ENCODE peak calls at places on chromosomes 5 and 9, in six cellular contexts. One of them, this sample, is unnamed.

GRCh38 chr9:13675638-13676000 is 396.1 kb upstream of the MPDZ start:
- DNase-seq in A549: no peak
- DNase-seq in endothelial cell of umbilical vein: no peak
- DNase-seq in HepG2: no peak
- DNase-seq in K562: no peak
- DNase-seq in GM12878: no peak
- DNase-seq in this sample: no peak

GRCh38 chr9:134811673-134812668 is 68.6 kb upstream of the FCN2 start:
- DNase-seq in A549: no peak
- DNase-seq in endothelial cell of umbilical vein: no peak
- DNase-seq in HepG2: no peak
- DNase-seq in K562: no peak
- DNase-seq in GM12878: no peak
- DNase-seq in this sample: no peak

GRCh38 chr5:139388198-139388821 is 1.4 kb downstream of the MZB1 start:
- DNase-seq in A549: peak
- DNase-seq in endothelial cell of umbilical vein: peak
- DNase-seq in HepG2: peak
- DNase-seq in K562: no peak
- DNase-seq in GM12878: no peak
- DNase-seq in this sample: peak

GRCh38 chr5:126354012-126354856 is 69.0 kb upstream of the GRAMD2B start:
- DNase-seq in A549: peak
- DNase-seq in endothelial cell of umbilical vein: peak
- DNase-seq in HepG2: peak
- DNase-seq in K562: peak
- DNase-seq in GM12878: peak
- DNase-seq in this sample: peak

GRCh38 chr5:911601-912000 is 18.9 kb downstream of the TRIP13 start:
- DNase-seq in A549: peak
- DNase-seq in endothelial cell of umbilical vein: peak
- DNase-seq in HepG2: no peak
- DNase-seq in K562: no peak
- DNase-seq in GM12878: no peak
- DNase-seq in this sample: no peak

GRCh38 chr9:4666042-4666699 is at the start of gene SPATA6L:
- DNase-seq in A549: peak
- DNase-seq in endothelial cell of umbilical vein: peak
- DNase-seq in HepG2: peak
- DNase-seq in K562: no peak
- DNase-seq in GM12878: no peak
- DNase-seq in this sample: peak

GRCh38 chr5:97182571-97183099 is 412 bp downstream of the RIOK2 start:
- DNase-seq in A549: no peak
- DNase-seq in endothelial cell of umbilical vein: no peak
- DNase-seq in HepG2: peak
- DNase-seq in K562: peak
- DNase-seq in GM12878: no peak
- DNase-seq in this sample: peak

GRCh38 chr9:109315889-109316640 is 4.8 kb downstream of the EPB41L4B start:
- DNase-seq in A549: peak
- DNase-seq in endothelial cell of umbilical vein: no peak
- DNase-seq in HepG2: peak
- DNase-seq in K562: no peak
- DNase-seq in GM12878: no peak
- DNase-seq in this sample: no peak

GRCh38 chr5:157520911-157521703 is 54.5 kb downstream of the ADAM19 start:
- DNase-seq in A549: peak
- DNase-seq in endothelial cell of umbilical vein: no peak
- DNase-seq in HepG2: peak
- DNase-seq in K562: no peak
- DNase-seq in GM12878: no peak
- DNase-seq in this sample: no peak

GRCh38 chr5:28254846-28255245 is 1216.5 kb upstream of the CDH9 start:
- DNase-seq in A549: no peak
- DNase-seq in endothelial cell of umbilical vein: no peak
- DNase-seq in HepG2: no peak
- DNase-seq in K562: no peak
- DNase-seq in GM12878: no peak
- DNase-seq in this sample: no peak

GRCh38 chr9:120475341-120475740 is 104.6 kb downstream of the CDK5RAP2 start:
- DNase-seq in A549: no peak
- DNase-seq in endothelial cell of umbilical vein: no peak
- DNase-seq in HepG2: no peak
- DNase-seq in K562: no peak
- DNase-seq in GM12878: no peak
- DNase-seq in this sample: no peak

GRCh38 chr5:33649801-33650482 is 209.2 kb downstream of the TARS1 start:
- DNase-seq in A549: peak
- DNase-seq in endothelial cell of umbilical vein: no peak
- DNase-seq in HepG2: no peak
- DNase-seq in K562: no peak
- DNase-seq in GM12878: no peak
- DNase-seq in this sample: no peak

GRCh38 chr5:113615708-113616107 is 102.2 kb downstream of the YTHDC2 start:
- DNase-seq in A549: no peak
- DNase-seq in endothelial cell of umbilical vein: peak
- DNase-seq in HepG2: no peak
- DNase-seq in K562: no peak
- DNase-seq in GM12878: no peak
- DNase-seq in this sample: no peak

GRCh38 chr5:158769079-158769478 is 330.6 kb downstream of the EBF1 start:
- DNase-seq in A549: no peak
- DNase-seq in endothelial cell of umbilical vein: peak
- DNase-seq in HepG2: no peak
- DNase-seq in K562: no peak
- DNase-seq in GM12878: no peak
- DNase-seq in this sample: no peak

GRCh38 chr5:158776681-158777080 is 323.0 kb downstream of the EBF1 start:
- DNase-seq in A549: no peak
- DNase-seq in endothelial cell of umbilical vein: no peak
- DNase-seq in HepG2: no peak
- DNase-seq in K562: no peak
- DNase-seq in GM12878: no peak
- DNase-seq in this sample: no peak

GRCh38 chr5:158769702-158770101 is 330.0 kb downstream of the EBF1 start:
- DNase-seq in A549: no peak
- DNase-seq in endothelial cell of umbilical vein: no peak
- DNase-seq in HepG2: no peak
- DNase-seq in K562: no peak
- DNase-seq in GM12878: no peak
- DNase-seq in this sample: no peak

GRCh38 chr5:158770506-158770905 is 329.2 kb downstream of the EBF1 start:
- DNase-seq in A549: peak
- DNase-seq in endothelial cell of umbilical vein: no peak
- DNase-seq in HepG2: peak
- DNase-seq in K562: peak
- DNase-seq in GM12878: no peak
- DNase-seq in this sample: peak

DNA sequence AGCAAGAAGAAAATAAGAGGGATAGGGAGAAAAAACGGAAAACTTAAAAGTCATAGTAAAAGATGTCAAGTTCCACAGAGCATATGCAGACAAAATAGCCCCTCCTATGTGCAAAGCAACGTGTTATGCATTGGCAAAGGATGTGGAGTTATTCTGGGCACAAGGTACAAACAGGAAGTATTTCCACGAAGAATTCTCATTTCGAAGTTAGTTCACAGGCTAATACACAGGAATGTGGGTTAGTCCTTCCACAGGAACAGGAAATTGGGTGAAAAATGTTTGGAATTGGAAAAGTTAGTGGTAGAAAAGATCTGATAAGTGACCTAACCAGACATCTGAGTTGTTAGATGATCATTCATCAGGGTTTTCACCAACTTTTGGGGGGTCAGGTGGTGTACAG is 326.6 kb downstream of the EBF1 start:
- DNase-seq in A549: no peak
- DNase-seq in endothelial cell of umbilical vein: no peak
- DNase-seq in HepG2: no peak
- DNase-seq in K562: no peak
- DNase-seq in GM12878: no peak
- DNase-seq in this sample: no peak
- H3K4me3 ChIP-seq in A549: no peak
- H3K4me3 ChIP-seq in endothelial cell of umbilical vein: no peak
- H3K4me3 ChIP-seq in HepG2: no peak
- H3K4me3 ChIP-seq in K562: no peak
- H3K4me3 ChIP-seq in GM12878: no peak
- H3K4me3 ChIP-seq in this sample: no peak

GRCh38 chr5:45038366-45038987 is 229.7 kb downstream of the MRPS30 start:
- DNase-seq in A549: peak
- DNase-seq in endothelial cell of umbilical vein: peak
- DNase-seq in HepG2: peak
- DNase-seq in K562: peak
- DNase-seq in GM12878: no peak
- DNase-seq in this sample: peak
- TF ChIP-seq MYC in A549: no peak
- TF ChIP-seq MYC in endothelial cell of umbilical vein: no peak
- TF ChIP-seq MYC in HepG2: no peak
- TF ChIP-seq MYC in K562: no peak
- TF ChIP-seq MYC in GM12878: no peak
- TF ChIP-seq MYC in this sample: no peak

GRCh38 chr9:37511715-37512010 is 25.9 kb downstream of the POLR1E start:
- DNase-seq in A549: no peak
- DNase-seq in endothelial cell of umbilical vein: no peak
- DNase-seq in HepG2: no peak
- DNase-seq in K562: no peak
- DNase-seq in GM12878: no peak
- DNase-seq in this sample: no peak
- TF ChIP-seq POLR2A in A549: no peak
- TF ChIP-seq POLR2A in endothelial cell of umbilical vein: no peak
- TF ChIP-seq POLR2A in HepG2: no peak
- TF ChIP-seq POLR2A in K562: peak
- TF ChIP-seq POLR2A in GM12878: no peak
- TF ChIP-seq POLR2A in this sample: no peak

GRCh38 chr5:173480896-173481295 is 135.6 kb downstream of the BOD1 start:
- DNase-seq in A549: no peak
- DNase-seq in endothelial cell of umbilical vein: no peak
- DNase-seq in HepG2: no peak
- DNase-seq in K562: no peak
- DNase-seq in GM12878: no peak
- DNase-seq in this sample: no peak

GRCh38 chr5:173474881-173475287 is 141.6 kb downstream of the BOD1 start:
- DNase-seq in A549: no peak
- DNase-seq in endothelial cell of umbilical vein: no peak
- DNase-seq in HepG2: no peak
- DNase-seq in K562: no peak
- DNase-seq in GM12878: no peak
- DNase-seq in this sample: no peak

GRCh38 chr5:173475780-173476179 is 140.7 kb downstream of the BOD1 start:
- DNase-seq in A549: no peak
- DNase-seq in endothelial cell of umbilical vein: no peak
- DNase-seq in HepG2: no peak
- DNase-seq in K562: no peak
- DNase-seq in GM12878: no peak
- DNase-seq in this sample: no peak

GRCh38 chr5:173479711-173480110 is 136.7 kb downstream of the BOD1 start:
- DNase-seq in A549: no peak
- DNase-seq in endothelial cell of umbilical vein: no peak
- DNase-seq in HepG2: no peak
- DNase-seq in K562: no peak
- DNase-seq in GM12878: no peak
- DNase-seq in this sample: no peak

DNA sequence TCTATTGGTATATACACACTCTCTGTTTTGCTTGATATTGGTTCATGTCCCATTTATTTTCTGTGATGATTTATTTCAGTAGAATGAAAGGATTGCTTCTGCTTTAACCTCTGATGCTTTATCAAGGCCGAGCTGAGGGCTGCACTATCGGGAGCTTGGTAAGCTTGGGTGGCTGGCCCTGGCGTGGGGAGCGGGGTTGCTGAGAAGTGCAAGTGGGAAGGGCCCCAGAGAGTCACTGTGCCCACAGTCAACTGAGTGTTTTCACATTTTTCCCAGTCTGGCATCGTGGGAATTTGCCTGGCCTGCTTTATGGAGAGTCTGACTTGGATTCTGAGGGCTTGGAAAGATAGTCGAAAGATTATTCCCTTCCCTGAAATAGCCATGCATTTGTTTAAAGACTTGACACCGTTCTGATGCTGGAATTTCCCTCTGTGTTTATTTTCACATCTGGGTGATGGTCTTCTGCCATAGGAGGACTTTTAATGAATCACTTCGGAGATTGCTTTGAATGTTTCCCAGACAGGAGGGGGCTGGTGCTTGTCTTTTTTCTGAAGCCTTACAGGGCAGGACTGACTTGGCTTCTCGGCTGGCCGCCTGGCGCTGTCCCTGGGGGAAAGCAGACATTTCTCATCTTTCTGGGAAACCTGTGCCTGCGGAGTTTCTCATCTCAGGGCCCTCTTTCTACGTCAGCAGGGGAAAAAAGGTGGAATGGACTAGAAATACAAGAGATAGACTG is 139.0 kb downstream of the BOD1 start:
- DNase-seq in A549: no peak
- DNase-seq in endothelial cell of umbilical vein: no peak
- DNase-seq in HepG2: no peak
- DNase-seq in K562: no peak
- DNase-seq in GM12878: no peak
- DNase-seq in this sample: no peak
- H3K4me3 ChIP-seq in A549: no peak
- H3K4me3 ChIP-seq in endothelial cell of umbilical vein: no peak
- H3K4me3 ChIP-seq in HepG2: no peak
- H3K4me3 ChIP-seq in K562: no peak
- H3K4me3 ChIP-seq in GM12878: no peak
- H3K4me3 ChIP-seq in this sample: no peak

GRCh38 chr5:95857185-95857945 is 34.8 kb upstream of the GLRX start:
- DNase-seq in A549: no peak
- DNase-seq in endothelial cell of umbilical vein: peak
- DNase-seq in HepG2: peak
- DNase-seq in K562: peak
- DNase-seq in GM12878: no peak
- DNase-seq in this sample: no peak

GRCh38 chr5:95859327-95860060 is 37.0 kb upstream of the GLRX start:
- DNase-seq in A549: peak
- DNase-seq in endothelial cell of umbilical vein: no peak
- DNase-seq in HepG2: no peak
- DNase-seq in K562: no peak
- DNase-seq in GM12878: no peak
- DNase-seq in this sample: no peak

GRCh38 chr5:95858023-95858461 is 35.5 kb upstream of the GLRX start:
- DNase-seq in A549: no peak
- DNase-seq in endothelial cell of umbilical vein: peak
- DNase-seq in HepG2: peak
- DNase-seq in K562: no peak
- DNase-seq in GM12878: no peak
- DNase-seq in this sample: peak

GRCh38 chr5:95856501-95856981 is 34.0 kb upstream of the GLRX start:
- DNase-seq in A549: no peak
- DNase-seq in endothelial cell of umbilical vein: no peak
- DNase-seq in HepG2: no peak
- DNase-seq in K562: no peak
- DNase-seq in GM12878: no peak
- DNase-seq in this sample: no peak

GRCh38 chr5:95858661-95859326 is 36.3 kb upstream of the GLRX start:
- DNase-seq in A549: peak
- DNase-seq in endothelial cell of umbilical vein: peak
- DNase-seq in HepG2: peak
- DNase-seq in K562: peak
- DNase-seq in GM12878: peak
- DNase-seq in this sample: peak
- TF ChIP-seq MYC in A549: no peak
- TF ChIP-seq MYC in endothelial cell of umbilical vein: peak
- TF ChIP-seq MYC in HepG2: peak
- TF ChIP-seq MYC in K562: no peak
- TF ChIP-seq MYC in GM12878: no peak
- TF ChIP-seq MYC in this sample: peak

This sample was measured in NB4.